ENCODE peak calls at places on chromosomes 7 and 10, in five cellular contexts. One of them, this sample, is unnamed.

GRCh38 chr7:27182285-27182827 is 2.7 kb downstream of the HOXA11 start:
- DNase-seq in mammary epithelial cell: no peak
- DNase-seq in progenitor cell of endocrine pancreas: no peak
- DNase-seq in Panc1: no peak
- DNase-seq in dorsolateral prefrontal cortex: no peak
- DNase-seq in this sample: no peak

GRCh38 chr7:82481499-82482097 is 38.0 kb upstream of the CACNA2D1 start:
- DNase-seq in progenitor cell of endocrine pancreas: no peak
- DNase-seq in dorsolateral prefrontal cortex: no peak
- DNase-seq in mammary epithelial cell: peak; percentile 9
- DNase-seq in Panc1: peak; percentile 28
- DNase-seq in this sample: peak; percentile 4

GRCh38 chr10:98244586-98244985 is 23.4 kb downstream of the LOXL4 start:
- DNase-seq in mammary epithelial cell: no peak
- DNase-seq in Panc1: no peak
- DNase-seq in progenitor cell of endocrine pancreas: no peak
- DNase-seq in dorsolateral prefrontal cortex: no peak
- DNase-seq in this sample: no peak

GRCh38 chr7:47610506-47611044 is 28.7 kb upstream of the TNS3 start:
- DNase-seq in progenitor cell of endocrine pancreas: no peak
- DNase-seq in mammary epithelial cell: no peak
- DNase-seq in dorsolateral prefrontal cortex: no peak
- DNase-seq in Panc1: no peak
- DNase-seq in this sample: peak; percentile 69

GRCh38 chr7:94064541-94065191 is 60.5 kb upstream of the BET1 start:
- DNase-seq in dorsolateral prefrontal cortex: no peak
- DNase-seq in Panc1: no peak
- DNase-seq in progenitor cell of endocrine pancreas: no peak
- DNase-seq in mammary epithelial cell: no peak
- DNase-seq in this sample: no peak

GRCh38 chr10:114624422-114624821 is 33.7 kb downstream of the ABLIM1 start:
- DNase-seq in Panc1: no peak
- DNase-seq in mammary epithelial cell: no peak
- DNase-seq in progenitor cell of endocrine pancreas: no peak
- DNase-seq in dorsolateral prefrontal cortex: no peak
- DNase-seq in this sample: no peak

GRCh38 chr7:76165973-76166403 is 35.7 kb upstream of the SRRM3 start:
- DNase-seq in progenitor cell of endocrine pancreas: no peak
- DNase-seq in Panc1: no peak
- DNase-seq in dorsolateral prefrontal cortex: no peak
- DNase-seq in mammary epithelial cell: no peak
- DNase-seq in this sample: no peak

GRCh38 chr10:130863044-130863443 is 448.5 kb downstream of the TCERG1L start:
- DNase-seq in progenitor cell of endocrine pancreas: no peak
- DNase-seq in dorsolateral prefrontal cortex: no peak
- DNase-seq in Panc1: no peak
- DNase-seq in mammary epithelial cell: no peak
- DNase-seq in this sample: no peak

GRCh38 chr10:101095550-101096213 is 33.9 kb downstream of the KAZALD1 start:
- DNase-seq in dorsolateral prefrontal cortex: peak; percentile 58
- DNase-seq in Panc1: peak; percentile 50
- DNase-seq in mammary epithelial cell: peak; percentile 82
- DNase-seq in progenitor cell of endocrine pancreas: peak; percentile 76
- DNase-seq in this sample: no peak

GRCh38 chr7:32239764-32240163 is 169.6 kb upstream of the PDE1C start:
- DNase-seq in Panc1: no peak
- DNase-seq in dorsolateral prefrontal cortex: no peak
- DNase-seq in progenitor cell of endocrine pancreas: no peak
- DNase-seq in mammary epithelial cell: no peak
- DNase-seq in this sample: no peak

GRCh38 chr7:12569673-12570072 is 847 bp upstream of the SCIN start:
- DNase-seq in Panc1: no peak
- DNase-seq in progenitor cell of endocrine pancreas: no peak
- DNase-seq in dorsolateral prefrontal cortex: no peak
- DNase-seq in mammary epithelial cell: no peak
- DNase-seq in this sample: no peak

GRCh38 chr10:111148025-111148424 is 71.2 kb downstream of the ADRA2A start:
- DNase-seq in dorsolateral prefrontal cortex: no peak
- DNase-seq in progenitor cell of endocrine pancreas: no peak
- DNase-seq in mammary epithelial cell: no peak
- DNase-seq in Panc1: no peak
- DNase-seq in this sample: no peak

GRCh38 chr7:78254397-78255055 is 456.0 kb downstream of the PHTF2 start:
- DNase-seq in mammary epithelial cell: no peak
- DNase-seq in dorsolateral prefrontal cortex: no peak
- DNase-seq in progenitor cell of endocrine pancreas: no peak
- DNase-seq in Panc1: no peak
- DNase-seq in this sample: no peak

GRCh38 chr7:133912916-133913697 is 214.0 kb upstream of the LRGUK start:
- DNase-seq in mammary epithelial cell: peak; percentile 95
- DNase-seq in dorsolateral prefrontal cortex: no peak
- DNase-seq in progenitor cell of endocrine pancreas: no peak
- DNase-seq in Panc1: no peak
- DNase-seq in this sample: no peak

GRCh38 chr7:134368851-134369533 is 52.3 kb upstream of the SLC35B4 start:
- DNase-seq in Panc1: no peak
- DNase-seq in dorsolateral prefrontal cortex: no peak
- DNase-seq in mammary epithelial cell: peak; percentile 74
- DNase-seq in progenitor cell of endocrine pancreas: no peak
- DNase-seq in this sample: peak; percentile 52

GRCh38 chr7:155717010-155717744 is 72.7 kb downstream of the RBM33 start:
- DNase-seq in dorsolateral prefrontal cortex: no peak
- DNase-seq in progenitor cell of endocrine pancreas: no peak
- DNase-seq in mammary epithelial cell: no peak
- DNase-seq in Panc1: no peak
- DNase-seq in this sample: no peak

GRCh38 chr7:71633571-71634008 is 501.6 kb downstream of the GALNT17 start:
- DNase-seq in mammary epithelial cell: peak; percentile 4
- DNase-seq in progenitor cell of endocrine pancreas: no peak
- DNase-seq in dorsolateral prefrontal cortex: no peak
- DNase-seq in Panc1: peak; percentile 93
- DNase-seq in this sample: peak; percentile 49

GRCh38 chr10:133445268-133445732 is 8.4 kb upstream of the SCART1 start:
- DNase-seq in progenitor cell of endocrine pancreas: no peak
- DNase-seq in dorsolateral prefrontal cortex: no peak
- DNase-seq in mammary epithelial cell: no peak
- DNase-seq in Panc1: no peak
- DNase-seq in this sample: no peak

GRCh38 chr7:5780801-5781496 is 514 bp downstream of the RNF216 start:
- DNase-seq in mammary epithelial cell: peak; percentile 42
- DNase-seq in dorsolateral prefrontal cortex: no peak
- DNase-seq in progenitor cell of endocrine pancreas: peak; percentile 43
- DNase-seq in Panc1: no peak
- DNase-seq in this sample: no peak

GRCh38 chr10:114492351-114493037 is 88.2 kb upstream of the AFAP1L2 start:
- DNase-seq in Panc1: no peak
- DNase-seq in mammary epithelial cell: no peak
- DNase-seq in dorsolateral prefrontal cortex: no peak
- DNase-seq in progenitor cell of endocrine pancreas: no peak
- DNase-seq in this sample: no peak

GRCh38 chr10:7788640-7789335 is 811 bp downstream of the ATP5F1C start:
- DNase-seq in dorsolateral prefrontal cortex: no peak
- DNase-seq in progenitor cell of endocrine pancreas: no peak
- DNase-seq in Panc1: no peak
- DNase-seq in mammary epithelial cell: peak; percentile 39
- DNase-seq in this sample: no peak

GRCh38 chr7:77409739-77410545 is 6.2 kb downstream of the GSAP start:
- DNase-seq in dorsolateral prefrontal cortex: no peak
- DNase-seq in mammary epithelial cell: peak; percentile 96
- DNase-seq in progenitor cell of endocrine pancreas: no peak
- DNase-seq in Panc1: no peak
- DNase-seq in this sample: peak; percentile 56

GRCh38 chr10:119326167-119326566 is 118.8 kb downstream of the GRK5 start:
- DNase-seq in dorsolateral prefrontal cortex: no peak
- DNase-seq in mammary epithelial cell: no peak
- DNase-seq in Panc1: no peak
- DNase-seq in progenitor cell of endocrine pancreas: no peak
- DNase-seq in this sample: no peak

DNA sequence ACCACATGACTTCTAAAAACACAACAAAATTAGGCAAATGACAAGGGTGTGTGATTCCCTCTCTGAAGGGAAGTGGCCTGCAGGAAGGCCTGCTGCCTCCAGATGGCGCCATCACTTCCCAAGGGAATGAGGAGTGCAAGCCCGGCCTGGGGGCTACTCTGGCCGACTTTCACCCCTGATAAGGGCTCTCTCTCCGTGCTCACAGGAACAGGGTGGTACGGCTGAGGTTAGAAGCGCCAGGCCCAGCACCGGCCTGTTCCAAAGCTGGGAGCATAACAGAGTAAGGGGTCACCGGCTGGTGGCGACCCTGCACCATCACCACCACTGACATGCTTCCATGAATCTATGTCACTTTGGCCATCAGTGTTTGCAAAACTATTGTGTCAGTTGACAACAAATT is 13.1 kb downstream of the RBP3 start:
- DNase-seq in mammary epithelial cell: no peak
- DNase-seq in progenitor cell of endocrine pancreas: peak; percentile 45
- DNase-seq in Panc1: no peak
- DNase-seq in dorsolateral prefrontal cortex: peak; percentile 56
- DNase-seq in this sample: no peak
- TF ChIP-seq CTCF in mammary epithelial cell: peak; percentile 94
- TF ChIP-seq CTCF in progenitor cell of endocrine pancreas: peak; percentile 90
- TF ChIP-seq CTCF in Panc1: peak; percentile 94
- TF ChIP-seq CTCF in dorsolateral prefrontal cortex: peak; percentile 64
- TF ChIP-seq CTCF in this sample: peak; percentile 73

GRCh38 chr10:47031251-47031952 is 120.2 kb downstream of the PTPN20 start:
- DNase-seq in mammary epithelial cell: peak; percentile 16
- DNase-seq in Panc1: no peak
- DNase-seq in dorsolateral prefrontal cortex: peak; percentile 19
- DNase-seq in progenitor cell of endocrine pancreas: no peak
- DNase-seq in this sample: no peak
- TF ChIP-seq CTCF in mammary epithelial cell: no peak
- TF ChIP-seq CTCF in Panc1: no peak
- TF ChIP-seq CTCF in dorsolateral prefrontal cortex: no peak
- TF ChIP-seq CTCF in progenitor cell of endocrine pancreas: peak; percentile 29
- TF ChIP-seq CTCF in this sample: peak; percentile 5

DNA sequence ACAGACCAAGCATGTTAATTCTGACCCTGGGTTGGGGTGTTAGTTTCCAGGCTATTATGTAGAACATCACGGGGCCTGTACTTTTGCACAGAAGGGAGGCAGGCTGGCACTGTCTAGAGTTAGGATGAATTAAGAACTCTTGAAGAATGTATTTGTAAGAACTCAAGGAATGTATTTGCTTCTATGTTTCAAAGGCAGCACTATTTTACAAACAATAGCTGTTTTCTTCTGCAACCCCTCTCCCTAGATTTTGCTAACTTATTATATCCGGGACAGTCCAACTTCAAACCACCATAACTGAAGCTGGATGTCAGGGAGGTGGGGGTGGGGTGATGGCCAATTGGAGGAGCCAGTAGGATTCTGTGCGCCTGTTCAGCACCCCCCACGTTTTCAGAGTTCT is 62.1 kb upstream of the TRIM8 start:
- DNase-seq in Panc1: no peak
- DNase-seq in mammary epithelial cell: no peak
- DNase-seq in dorsolateral prefrontal cortex: no peak
- DNase-seq in progenitor cell of endocrine pancreas: no peak
- DNase-seq in this sample: no peak
- TF ChIP-seq CTCF in Panc1: no peak
- TF ChIP-seq CTCF in mammary epithelial cell: no peak
- TF ChIP-seq CTCF in dorsolateral prefrontal cortex: no peak
- TF ChIP-seq CTCF in progenitor cell of endocrine pancreas: no peak
- TF ChIP-seq CTCF in this sample: no peak

DNA sequence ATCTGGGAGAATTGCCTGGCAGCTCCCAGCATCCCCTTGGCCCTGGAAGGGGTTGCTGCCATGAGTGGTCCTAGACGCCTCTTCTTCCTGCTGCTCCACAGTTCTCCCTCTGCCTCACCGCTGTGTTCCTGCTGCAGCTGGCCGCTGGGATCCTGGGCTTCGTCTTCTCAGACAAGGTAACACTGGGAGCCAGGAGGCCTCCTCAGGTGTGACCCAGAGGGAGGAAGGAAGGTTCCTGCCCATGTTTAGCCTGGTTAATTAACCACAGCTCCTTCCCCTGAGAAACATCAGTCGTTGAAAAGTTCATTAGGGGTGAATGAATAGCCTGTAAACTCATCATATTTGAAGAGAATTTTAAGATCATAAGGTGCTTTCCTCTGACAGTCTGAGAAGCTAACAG is 18.2 kb downstream of the TSPAN33 start:
- DNase-seq in mammary epithelial cell: no peak
- DNase-seq in progenitor cell of endocrine pancreas: no peak
- DNase-seq in Panc1: no peak
- DNase-seq in dorsolateral prefrontal cortex: no peak
- DNase-seq in this sample: no peak
- TF ChIP-seq CTCF in mammary epithelial cell: no peak
- TF ChIP-seq CTCF in progenitor cell of endocrine pancreas: no peak
- TF ChIP-seq CTCF in Panc1: no peak
- TF ChIP-seq CTCF in dorsolateral prefrontal cortex: no peak
- TF ChIP-seq CTCF in this sample: no peak

GRCh38 chr7:124152859-124153692 is 120.2 kb upstream of the TMEM229A start:
- DNase-seq in dorsolateral prefrontal cortex: no peak
- DNase-seq in Panc1: no peak
- DNase-seq in mammary epithelial cell: peak; percentile 42
- DNase-seq in progenitor cell of endocrine pancreas: no peak
- DNase-seq in this sample: no peak
- TF ChIP-seq CTCF in dorsolateral prefrontal cortex: peak; percentile 24
- TF ChIP-seq CTCF in Panc1: peak; percentile 59
- TF ChIP-seq CTCF in mammary epithelial cell: peak; percentile 50
- TF ChIP-seq CTCF in progenitor cell of endocrine pancreas: peak; percentile 62
- TF ChIP-seq CTCF in this sample: no peak

DNA sequence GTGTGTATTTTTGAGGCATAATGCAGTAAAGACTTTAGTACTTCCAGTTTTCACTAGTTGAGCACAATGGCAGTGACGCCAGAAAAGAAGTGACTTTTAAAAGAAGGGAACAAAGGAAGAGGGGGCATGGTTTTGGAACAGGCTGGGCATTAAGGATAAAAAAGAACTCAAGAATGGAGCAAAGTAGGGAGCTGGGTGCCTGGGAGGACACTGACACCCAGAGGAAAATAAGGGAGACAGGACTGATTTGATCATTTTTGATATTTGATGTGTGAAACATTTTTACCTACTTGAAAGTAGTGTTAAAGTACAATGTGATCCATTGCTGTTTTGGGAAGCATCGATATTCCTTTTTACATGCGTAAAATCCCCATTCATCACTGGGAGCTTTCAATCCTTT is 85.4 kb downstream of the ADAM12 start:
- DNase-seq in dorsolateral prefrontal cortex: no peak
- DNase-seq in progenitor cell of endocrine pancreas: no peak
- DNase-seq in Panc1: no peak
- DNase-seq in mammary epithelial cell: no peak
- DNase-seq in this sample: no peak
- TF ChIP-seq CTCF in dorsolateral prefrontal cortex: peak; percentile 8
- TF ChIP-seq CTCF in progenitor cell of endocrine pancreas: no peak
- TF ChIP-seq CTCF in Panc1: no peak
- TF ChIP-seq CTCF in mammary epithelial cell: peak; percentile 42
- TF ChIP-seq CTCF in this sample: peak; percentile 4

GRCh38 chr7:20991544-20991943 is 204.9 kb upstream of the SP8 start:
- DNase-seq in dorsolateral prefrontal cortex: no peak
- DNase-seq in mammary epithelial cell: peak; percentile 9
- DNase-seq in Panc1: no peak
- DNase-seq in progenitor cell of endocrine pancreas: no peak
- DNase-seq in this sample: no peak
- TF ChIP-seq CTCF in dorsolateral prefrontal cortex: no peak
- TF ChIP-seq CTCF in mammary epithelial cell: peak; percentile 67
- TF ChIP-seq CTCF in Panc1: no peak
- TF ChIP-seq CTCF in progenitor cell of endocrine pancreas: no peak
- TF ChIP-seq CTCF in this sample: no peak